ENCODE peak calls at places on chromosome 12, in ten cellular contexts. One of them, this sample, is unnamed.

GRCh38 chr12:55631743-55632142 is 4.9 kb upstream of the OR10P1 start:
- DNase-seq in heart right ventricle: no peak
- DNase-seq in WTC11: no peak
- DNase-seq in mucosa of descending colon: no peak
- DNase-seq in GM10248: no peak
- DNase-seq in pancreas: no peak
- DNase-seq in HL-60: no peak
- DNase-seq in kidney: no peak
- DNase-seq in GM12865: no peak
- DNase-seq in upper lobe of right lung: no peak
- DNase-seq in this sample: no peak

GRCh38 chr12:49261726-49262125 is 3.2 kb upstream of the TUBA1C start:
- DNase-seq in upper lobe of right lung: no peak
- DNase-seq in mucosa of descending colon: no peak
- DNase-seq in GM12865: no peak
- DNase-seq in heart right ventricle: no peak
- DNase-seq in kidney: no peak
- DNase-seq in HL-60: no peak
- DNase-seq in GM10248: no peak
- DNase-seq in WTC11: no peak
- DNase-seq in pancreas: no peak
- DNase-seq in this sample: no peak

GRCh38 chr12:65511134-65511912 is 232.8 kb downstream of the MSRB3 start:
- DNase-seq in GM10248: no peak
- DNase-seq in kidney: no peak
- DNase-seq in HL-60: no peak
- DNase-seq in GM12865: no peak
- DNase-seq in WTC11: no peak
- DNase-seq in pancreas: peak
- DNase-seq in mucosa of descending colon: no peak
- DNase-seq in heart right ventricle: peak
- DNase-seq in upper lobe of right lung: no peak
- DNase-seq in this sample: no peak

GRCh38 chr12:125186471-125187147 is 121.4 kb downstream of the AACS start:
- DNase-seq in WTC11: peak
- DNase-seq in kidney: no peak
- DNase-seq in GM10248: no peak
- DNase-seq in pancreas: no peak
- DNase-seq in upper lobe of right lung: no peak
- DNase-seq in heart right ventricle: no peak
- DNase-seq in GM12865: no peak
- DNase-seq in mucosa of descending colon: peak
- DNase-seq in HL-60: no peak
- DNase-seq in this sample: no peak

GRCh38 chr12:9707864-9708808 is 24.8 kb downstream of the CLECL1 start:
- DNase-seq in pancreas: peak
- DNase-seq in upper lobe of right lung: no peak
- DNase-seq in GM12865: peak
- DNase-seq in kidney: peak
- DNase-seq in HL-60: peak
- DNase-seq in mucosa of descending colon: peak
- DNase-seq in WTC11: peak
- DNase-seq in heart right ventricle: peak
- DNase-seq in GM10248: peak
- DNase-seq in this sample: peak

GRCh38 chr12:102095677-102096263 is 24.1 kb downstream of the NUP37 start:
- DNase-seq in pancreas: no peak
- DNase-seq in WTC11: no peak
- DNase-seq in kidney: no peak
- DNase-seq in mucosa of descending colon: no peak
- DNase-seq in upper lobe of right lung: no peak
- DNase-seq in heart right ventricle: no peak
- DNase-seq in GM12865: peak
- DNase-seq in HL-60: no peak
- DNase-seq in GM10248: no peak
- DNase-seq in this sample: peak

GRCh38 chr12:27237790-27238771 is 6.0 kb upstream of the STK38L start:
- DNase-seq in pancreas: no peak
- DNase-seq in mucosa of descending colon: no peak
- DNase-seq in upper lobe of right lung: no peak
- DNase-seq in GM10248: no peak
- DNase-seq in GM12865: peak
- DNase-seq in HL-60: peak
- DNase-seq in heart right ventricle: no peak
- DNase-seq in kidney: no peak
- DNase-seq in WTC11: no peak
- DNase-seq in this sample: peak

GRCh38 chr12:51631591-51631990 is 40.6 kb downstream of the SCN8A start:
- DNase-seq in HL-60: no peak
- DNase-seq in WTC11: no peak
- DNase-seq in upper lobe of right lung: no peak
- DNase-seq in kidney: no peak
- DNase-seq in heart right ventricle: no peak
- DNase-seq in pancreas: no peak
- DNase-seq in mucosa of descending colon: no peak
- DNase-seq in GM12865: no peak
- DNase-seq in GM10248: no peak
- DNase-seq in this sample: peak

GRCh38 chr12:28568709-28569108 is 378.5 kb downstream of the CCDC91 start:
- DNase-seq in GM12865: no peak
- DNase-seq in heart right ventricle: no peak
- DNase-seq in HL-60: no peak
- DNase-seq in WTC11: no peak
- DNase-seq in pancreas: no peak
- DNase-seq in upper lobe of right lung: no peak
- DNase-seq in mucosa of descending colon: no peak
- DNase-seq in kidney: no peak
- DNase-seq in GM10248: no peak
- DNase-seq in this sample: no peak

GRCh38 chr12:122874081-122874480 is 21.8 kb downstream of the VPS37B start:
- DNase-seq in GM12865: no peak
- DNase-seq in kidney: peak
- DNase-seq in HL-60: no peak
- DNase-seq in mucosa of descending colon: peak
- DNase-seq in pancreas: no peak
- DNase-seq in GM10248: no peak
- DNase-seq in WTC11: no peak
- DNase-seq in upper lobe of right lung: peak
- DNase-seq in heart right ventricle: no peak
- DNase-seq in this sample: no peak

GRCh38 chr12:132508860-132509732 is 19.1 kb downstream of the FBRSL1 start:
- DNase-seq in heart right ventricle: no peak
- DNase-seq in HL-60: no peak
- DNase-seq in WTC11: no peak
- DNase-seq in GM12865: no peak
- DNase-seq in GM10248: no peak
- DNase-seq in upper lobe of right lung: no peak
- DNase-seq in kidney: no peak
- DNase-seq in pancreas: peak
- DNase-seq in mucosa of descending colon: no peak
- DNase-seq in this sample: no peak

GRCh38 chr12:79001404-79001803 is 136.8 kb downstream of the SYT1 start:
- DNase-seq in GM10248: no peak
- DNase-seq in HL-60: no peak
- DNase-seq in kidney: no peak
- DNase-seq in heart right ventricle: no peak
- DNase-seq in GM12865: no peak
- DNase-seq in mucosa of descending colon: no peak
- DNase-seq in WTC11: no peak
- DNase-seq in upper lobe of right lung: no peak
- DNase-seq in pancreas: no peak
- DNase-seq in this sample: no peak

GRCh38 chr12:108517288-108518100 is 2.4 kb downstream of the FICD start:
- DNase-seq in GM12865: no peak
- DNase-seq in HL-60: no peak
- DNase-seq in pancreas: no peak
- DNase-seq in upper lobe of right lung: no peak
- DNase-seq in mucosa of descending colon: no peak
- DNase-seq in kidney: no peak
- DNase-seq in heart right ventricle: no peak
- DNase-seq in WTC11: no peak
- DNase-seq in GM10248: no peak
- DNase-seq in this sample: no peak

GRCh38 chr12:108518716-108519496 is 3.8 kb downstream of the FICD start:
- DNase-seq in WTC11: no peak
- DNase-seq in GM10248: no peak
- DNase-seq in pancreas: peak
- DNase-seq in HL-60: no peak
- DNase-seq in GM12865: no peak
- DNase-seq in upper lobe of right lung: no peak
- DNase-seq in heart right ventricle: no peak
- DNase-seq in kidney: no peak
- DNase-seq in mucosa of descending colon: no peak
- DNase-seq in this sample: no peak

GRCh38 chr12:108516511-108517275 is 1.6 kb downstream of the FICD start:
- DNase-seq in HL-60: no peak
- DNase-seq in WTC11: no peak
- DNase-seq in kidney: no peak
- DNase-seq in heart right ventricle: no peak
- DNase-seq in pancreas: peak
- DNase-seq in GM12865: peak
- DNase-seq in mucosa of descending colon: no peak
- DNase-seq in upper lobe of right lung: no peak
- DNase-seq in GM10248: no peak
- DNase-seq in this sample: no peak

GRCh38 chr12:108518101-108518715 is 3.1 kb downstream of the FICD start:
- DNase-seq in pancreas: peak
- DNase-seq in heart right ventricle: no peak
- DNase-seq in GM12865: no peak
- DNase-seq in WTC11: no peak
- DNase-seq in mucosa of descending colon: no peak
- DNase-seq in upper lobe of right lung: no peak
- DNase-seq in HL-60: no peak
- DNase-seq in kidney: no peak
- DNase-seq in GM10248: no peak
- DNase-seq in this sample: no peak

DNA sequence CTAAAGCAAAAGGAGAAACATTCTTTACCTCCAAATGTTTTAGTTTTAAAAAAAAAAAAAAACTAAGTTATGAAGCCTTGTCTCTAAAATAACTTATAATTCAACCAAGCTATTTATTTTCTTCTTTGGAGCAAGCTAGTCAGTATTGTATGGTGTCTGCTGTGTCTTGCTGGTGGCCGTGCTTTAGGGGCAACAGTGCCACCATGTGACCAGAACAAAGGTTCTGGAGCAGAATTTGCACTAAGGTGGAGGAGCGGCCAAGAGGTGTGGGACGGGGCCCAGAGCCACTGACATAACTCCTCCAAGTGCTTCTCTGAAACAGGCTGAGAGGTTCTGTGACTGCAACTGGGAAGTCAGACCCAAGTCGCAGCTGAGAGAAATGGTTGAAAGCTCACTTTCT is 4.5 kb downstream of the FICD start:
- DNase-seq in pancreas: no peak
- DNase-seq in HL-60: no peak
- DNase-seq in GM10248: no peak
- DNase-seq in mucosa of descending colon: no peak
- DNase-seq in upper lobe of right lung: no peak
- DNase-seq in heart right ventricle: no peak
- DNase-seq in GM12865: peak
- DNase-seq in WTC11: peak
- DNase-seq in kidney: no peak
- DNase-seq in this sample: no peak
- TF ChIP-seq CTCF in pancreas: no peak
- TF ChIP-seq CTCF in HL-60: no peak
- TF ChIP-seq CTCF in GM10248: peak
- TF ChIP-seq CTCF in mucosa of descending colon: no peak
- TF ChIP-seq CTCF in upper lobe of right lung: no peak
- TF ChIP-seq CTCF in heart right ventricle: peak
- TF ChIP-seq CTCF in GM12865: peak
- TF ChIP-seq CTCF in WTC11: no peak
- TF ChIP-seq CTCF in kidney: peak
- TF ChIP-seq CTCF in this sample: peak

GRCh38 chr12:73632661-73633060 is 905.0 kb upstream of the ATXN7L3B start:
- DNase-seq in pancreas: no peak
- DNase-seq in kidney: no peak
- DNase-seq in HL-60: no peak
- DNase-seq in heart right ventricle: no peak
- DNase-seq in WTC11: no peak
- DNase-seq in upper lobe of right lung: no peak
- DNase-seq in GM10248: no peak
- DNase-seq in GM12865: no peak
- DNase-seq in mucosa of descending colon: no peak
- DNase-seq in this sample: no peak
- TF ChIP-seq CTCF in pancreas: no peak
- TF ChIP-seq CTCF in kidney: no peak
- TF ChIP-seq CTCF in HL-60: no peak
- TF ChIP-seq CTCF in heart right ventricle: no peak
- TF ChIP-seq CTCF in WTC11: no peak
- TF ChIP-seq CTCF in upper lobe of right lung: no peak
- TF ChIP-seq CTCF in GM10248: no peak
- TF ChIP-seq CTCF in GM12865: no peak
- TF ChIP-seq CTCF in mucosa of descending colon: no peak
- TF ChIP-seq CTCF in this sample: no peak

DNA sequence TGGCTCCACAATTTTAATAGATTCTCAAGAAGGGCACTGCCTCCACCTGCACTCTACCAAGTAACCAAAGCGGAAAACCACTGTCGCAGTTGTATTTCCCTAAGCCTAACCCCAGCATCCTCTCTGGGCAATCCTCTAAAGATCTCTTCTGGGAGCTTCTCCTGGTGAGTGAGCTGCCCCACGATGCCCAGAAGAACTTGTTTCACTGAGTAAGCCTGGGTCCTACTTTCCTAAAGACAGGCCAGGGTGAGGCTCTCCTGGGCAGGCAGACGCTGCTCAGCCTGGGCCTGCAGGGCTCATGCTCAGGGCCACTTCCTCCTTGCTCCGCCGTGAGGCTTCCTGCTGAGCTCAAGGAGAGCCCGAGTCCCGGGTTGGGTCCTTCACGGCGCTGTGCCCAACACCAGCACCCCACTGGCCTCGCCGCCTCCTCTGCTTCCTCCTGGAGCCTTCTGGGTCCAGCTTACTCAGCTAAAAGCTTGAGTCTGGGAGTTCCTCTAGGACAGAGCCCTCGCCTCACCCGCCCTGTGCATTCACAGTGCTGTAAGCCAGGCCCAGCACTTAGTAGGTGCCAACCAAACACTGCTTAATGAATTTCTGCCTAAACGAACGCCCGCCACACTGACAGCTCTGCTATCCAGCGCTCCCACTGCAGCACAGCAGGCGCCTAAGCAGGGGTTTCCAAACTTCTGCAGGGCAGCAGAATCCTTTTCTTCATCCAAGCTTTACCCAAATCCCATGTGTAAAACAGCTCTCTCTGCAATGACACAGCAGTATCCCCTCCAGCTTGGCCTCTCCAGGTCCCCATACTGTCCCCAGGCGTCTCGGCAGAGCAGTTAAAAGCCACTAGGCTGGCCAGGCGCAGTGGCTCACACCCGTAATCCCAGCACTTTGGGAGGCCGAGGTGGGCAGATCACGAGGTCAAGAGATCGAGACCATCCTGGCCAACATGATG is 5.7 kb downstream of the RAB35 start:
- DNase-seq in WTC11: peak
- DNase-seq in mucosa of descending colon: peak
- DNase-seq in upper lobe of right lung: peak
- DNase-seq in pancreas: no peak
- DNase-seq in heart right ventricle: peak
- DNase-seq in kidney: peak
- DNase-seq in GM10248: peak
- DNase-seq in HL-60: peak
- DNase-seq in GM12865: peak
- DNase-seq in this sample: no peak
- TF ChIP-seq CTCF in WTC11: no peak
- TF ChIP-seq CTCF in mucosa of descending colon: no peak
- TF ChIP-seq CTCF in upper lobe of right lung: no peak
- TF ChIP-seq CTCF in pancreas: no peak
- TF ChIP-seq CTCF in heart right ventricle: no peak
- TF ChIP-seq CTCF in kidney: no peak
- TF ChIP-seq CTCF in GM10248: peak
- TF ChIP-seq CTCF in HL-60: no peak
- TF ChIP-seq CTCF in GM12865: no peak
- TF ChIP-seq CTCF in this sample: no peak

GRCh38 chr12:111330800-111331752 is 37.8 kb downstream of the PHETA1 start:
- DNase-seq in WTC11: no peak
- DNase-seq in GM10248: peak
- DNase-seq in upper lobe of right lung: no peak
- DNase-seq in GM12865: peak
- DNase-seq in kidney: no peak
- DNase-seq in mucosa of descending colon: no peak
- DNase-seq in HL-60: peak
- DNase-seq in heart right ventricle: no peak
- DNase-seq in pancreas: no peak
- DNase-seq in this sample: peak
- TF ChIP-seq CTCF in WTC11: no peak
- TF ChIP-seq CTCF in GM10248: peak
- TF ChIP-seq CTCF in upper lobe of right lung: peak
- TF ChIP-seq CTCF in GM12865: peak
- TF ChIP-seq CTCF in kidney: peak
- TF ChIP-seq CTCF in mucosa of descending colon: no peak
- TF ChIP-seq CTCF in HL-60: peak
- TF ChIP-seq CTCF in heart right ventricle: peak
- TF ChIP-seq CTCF in pancreas: peak
- TF ChIP-seq CTCF in this sample: peak

This sample was measured in brain microvascular endothelial cell.